ENCODE peak calls at places on chromosome 4, in eight cellular contexts. One of them, this sample, is unnamed.

GRCh38 chr4:2166253-2166652 is 75.7 kb downstream of the HAUS3 start:
- DNase-seq in cardiac fibroblast: no peak
- DNase-seq in CD4-positive, alpha-beta T cell: no peak
- DNase-seq in Caco-2: no peak
- DNase-seq in sigmoid colon: no peak
- DNase-seq in fibroblast of lung: no peak
- DNase-seq in neural progenitor cell: no peak
- DNase-seq in HFFc6: no peak
- DNase-seq in this sample: no peak

GRCh38 chr4:174217273-174218126 is 66.0 kb downstream of the FBXO8 start:
- DNase-seq in cardiac fibroblast: peak
- DNase-seq in CD4-positive, alpha-beta T cell: no peak
- DNase-seq in Caco-2: no peak
- DNase-seq in sigmoid colon: no peak
- DNase-seq in fibroblast of lung: peak
- DNase-seq in neural progenitor cell: peak
- DNase-seq in HFFc6: peak
- DNase-seq in this sample: peak

GRCh38 chr4:151541438-151542071 is 132.6 kb downstream of the FHIP1A start:
- DNase-seq in cardiac fibroblast: peak
- DNase-seq in CD4-positive, alpha-beta T cell: no peak
- DNase-seq in Caco-2: no peak
- DNase-seq in sigmoid colon: no peak
- DNase-seq in fibroblast of lung: peak
- DNase-seq in neural progenitor cell: peak
- DNase-seq in HFFc6: peak
- DNase-seq in this sample: no peak

GRCh38 chr4:71417150-71417549 is 78.3 kb downstream of the SLC4A4 start:
- DNase-seq in cardiac fibroblast: no peak
- DNase-seq in CD4-positive, alpha-beta T cell: no peak
- DNase-seq in Caco-2: no peak
- DNase-seq in sigmoid colon: no peak
- DNase-seq in fibroblast of lung: no peak
- DNase-seq in neural progenitor cell: no peak
- DNase-seq in HFFc6: no peak
- DNase-seq in this sample: no peak

GRCh38 chr4:174038481-174038880 is 245.0 kb downstream of the FBXO8 start:
- DNase-seq in cardiac fibroblast: no peak
- DNase-seq in CD4-positive, alpha-beta T cell: no peak
- DNase-seq in Caco-2: no peak
- DNase-seq in sigmoid colon: no peak
- DNase-seq in fibroblast of lung: no peak
- DNase-seq in neural progenitor cell: no peak
- DNase-seq in HFFc6: no peak
- DNase-seq in this sample: no peak

GRCh38 chr4:41432889-41433288 is 105.1 kb upstream of the LIMCH1 start:
- DNase-seq in cardiac fibroblast: peak
- DNase-seq in CD4-positive, alpha-beta T cell: no peak
- DNase-seq in Caco-2: no peak
- DNase-seq in sigmoid colon: no peak
- DNase-seq in fibroblast of lung: peak
- DNase-seq in neural progenitor cell: peak
- DNase-seq in HFFc6: peak
- DNase-seq in this sample: no peak

GRCh38 chr4:180828455-180829018 is 1414.7 kb upstream of the TENM3 start:
- DNase-seq in cardiac fibroblast: peak
- DNase-seq in CD4-positive, alpha-beta T cell: no peak
- DNase-seq in Caco-2: no peak
- DNase-seq in sigmoid colon: no peak
- DNase-seq in fibroblast of lung: peak
- DNase-seq in neural progenitor cell: peak
- DNase-seq in HFFc6: peak
- DNase-seq in this sample: no peak

GRCh38 chr4:149280886-149281285 is 534.8 kb downstream of the IQCM start:
- DNase-seq in cardiac fibroblast: peak
- DNase-seq in CD4-positive, alpha-beta T cell: no peak
- DNase-seq in Caco-2: no peak
- DNase-seq in sigmoid colon: no peak
- DNase-seq in fibroblast of lung: peak
- DNase-seq in neural progenitor cell: no peak
- DNase-seq in HFFc6: no peak
- DNase-seq in this sample: no peak

GRCh38 chr4:98566491-98567008 is 91.9 kb downstream of the TSPAN5 start:
- DNase-seq in cardiac fibroblast: peak
- DNase-seq in CD4-positive, alpha-beta T cell: no peak
- DNase-seq in Caco-2: no peak
- DNase-seq in sigmoid colon: peak
- DNase-seq in fibroblast of lung: peak
- DNase-seq in neural progenitor cell: no peak
- DNase-seq in HFFc6: no peak
- DNase-seq in this sample: no peak

GRCh38 chr4:1333256-1333655 is 13.8 kb upstream of the UVSSA start:
- DNase-seq in cardiac fibroblast: no peak
- DNase-seq in CD4-positive, alpha-beta T cell: no peak
- DNase-seq in Caco-2: no peak
- DNase-seq in sigmoid colon: no peak
- DNase-seq in fibroblast of lung: no peak
- DNase-seq in neural progenitor cell: no peak
- DNase-seq in HFFc6: no peak
- DNase-seq in this sample: peak

GRCh38 chr4:133938061-133938460 is 263.5 kb downstream of the PABPC4L start:
- DNase-seq in cardiac fibroblast: no peak
- DNase-seq in CD4-positive, alpha-beta T cell: no peak
- DNase-seq in Caco-2: no peak
- DNase-seq in sigmoid colon: no peak
- DNase-seq in fibroblast of lung: no peak
- DNase-seq in neural progenitor cell: no peak
- DNase-seq in HFFc6: peak
- DNase-seq in this sample: no peak

GRCh38 chr4:53592686-53593641 is 1.7 kb upstream of the LNX1 start:
- DNase-seq in cardiac fibroblast: peak
- DNase-seq in CD4-positive, alpha-beta T cell: no peak
- DNase-seq in Caco-2: peak
- DNase-seq in sigmoid colon: no peak
- DNase-seq in fibroblast of lung: no peak
- DNase-seq in neural progenitor cell: peak
- DNase-seq in HFFc6: no peak
- DNase-seq in this sample: no peak

GRCh38 chr4:74886490-74886889 is 46.4 kb upstream of the PARM1 start:
- DNase-seq in cardiac fibroblast: peak
- DNase-seq in CD4-positive, alpha-beta T cell: no peak
- DNase-seq in Caco-2: no peak
- DNase-seq in sigmoid colon: no peak
- DNase-seq in fibroblast of lung: peak
- DNase-seq in neural progenitor cell: no peak
- DNase-seq in HFFc6: peak
- DNase-seq in this sample: no peak

GRCh38 chr4:6221851-6222760 is 21.8 kb upstream of the JAKMIP1 start:
- DNase-seq in cardiac fibroblast: peak
- DNase-seq in CD4-positive, alpha-beta T cell: no peak
- DNase-seq in Caco-2: no peak
- DNase-seq in sigmoid colon: peak
- DNase-seq in fibroblast of lung: no peak
- DNase-seq in neural progenitor cell: peak
- DNase-seq in HFFc6: no peak
- DNase-seq in this sample: no peak

GRCh38 chr4:39312821-39313220 is 53.3 kb downstream of the RFC1 start:
- DNase-seq in cardiac fibroblast: peak
- DNase-seq in CD4-positive, alpha-beta T cell: no peak
- DNase-seq in Caco-2: no peak
- DNase-seq in sigmoid colon: no peak
- DNase-seq in fibroblast of lung: no peak
- DNase-seq in neural progenitor cell: no peak
- DNase-seq in HFFc6: no peak
- DNase-seq in this sample: no peak

GRCh38 chr4:31518796-31519250 is 798.7 kb downstream of the PCDH7 start:
- DNase-seq in cardiac fibroblast: peak
- DNase-seq in CD4-positive, alpha-beta T cell: no peak
- DNase-seq in Caco-2: no peak
- DNase-seq in sigmoid colon: no peak
- DNase-seq in fibroblast of lung: peak
- DNase-seq in neural progenitor cell: no peak
- DNase-seq in HFFc6: no peak
- DNase-seq in this sample: no peak

GRCh38 chr4:150978738-150979575 is 36.1 kb downstream of the LRBA start:
- DNase-seq in cardiac fibroblast: no peak
- DNase-seq in CD4-positive, alpha-beta T cell: no peak
- DNase-seq in Caco-2: no peak
- DNase-seq in sigmoid colon: no peak
- DNase-seq in fibroblast of lung: no peak
- DNase-seq in neural progenitor cell: no peak
- DNase-seq in HFFc6: no peak
- DNase-seq in this sample: no peak

GRCh38 chr4:65344278-65344825 is 325.9 kb downstream of the EPHA5 start:
- DNase-seq in cardiac fibroblast: no peak
- DNase-seq in CD4-positive, alpha-beta T cell: no peak
- DNase-seq in Caco-2: no peak
- DNase-seq in sigmoid colon: no peak
- DNase-seq in fibroblast of lung: no peak
- DNase-seq in neural progenitor cell: no peak
- DNase-seq in HFFc6: no peak
- DNase-seq in this sample: no peak

GRCh38 chr4:110533590-110533910 is 57.6 kb downstream of the ENPEP start:
- DNase-seq in cardiac fibroblast: peak
- DNase-seq in CD4-positive, alpha-beta T cell: no peak
- DNase-seq in Caco-2: no peak
- DNase-seq in sigmoid colon: no peak
- DNase-seq in fibroblast of lung: no peak
- DNase-seq in neural progenitor cell: no peak
- DNase-seq in HFFc6: no peak
- DNase-seq in this sample: no peak

DNA sequence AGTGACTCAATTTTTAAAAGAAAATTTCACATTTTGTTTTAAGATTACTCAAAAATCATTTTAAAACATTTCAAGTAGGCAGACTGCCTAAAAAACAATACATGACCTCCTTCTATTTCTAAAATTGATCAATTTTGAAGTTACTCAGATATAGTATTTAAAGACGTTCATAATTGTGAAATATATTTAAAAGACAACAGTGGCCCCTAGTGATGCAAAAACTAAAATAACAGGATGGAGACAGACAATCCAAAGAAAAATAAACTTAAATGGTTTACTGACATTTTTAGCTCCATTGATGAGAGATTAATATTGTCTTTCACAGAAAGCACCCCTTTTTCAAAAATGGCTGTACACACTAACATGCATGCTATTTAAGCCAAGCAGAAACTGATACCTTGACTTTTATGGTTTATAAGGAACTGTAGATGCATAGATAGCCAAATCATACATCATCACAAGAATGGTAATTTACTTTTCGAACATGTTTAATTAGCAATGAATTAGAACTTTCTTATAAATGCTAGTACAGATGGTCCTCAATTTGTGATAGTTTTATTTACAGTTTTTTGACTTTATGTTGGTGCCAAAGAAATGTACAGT is 69.8 kb upstream of the FAT4 start:
- DNase-seq in cardiac fibroblast: peak
- DNase-seq in CD4-positive, alpha-beta T cell: no peak
- DNase-seq in Caco-2: no peak
- DNase-seq in sigmoid colon: no peak
- DNase-seq in fibroblast of lung: peak
- DNase-seq in neural progenitor cell: no peak
- DNase-seq in HFFc6: peak
- DNase-seq in this sample: no peak
- TF ChIP-seq CTCF in cardiac fibroblast: peak
- TF ChIP-seq CTCF in CD4-positive, alpha-beta T cell: no peak
- TF ChIP-seq CTCF in Caco-2: no peak
- TF ChIP-seq CTCF in sigmoid colon: peak
- TF ChIP-seq CTCF in fibroblast of lung: no peak
- TF ChIP-seq CTCF in neural progenitor cell: peak
- TF ChIP-seq CTCF in HFFc6: peak
- TF ChIP-seq CTCF in this sample: peak

GRCh38 chr4:178271386-178271785 is 829.1 kb upstream of the AGA start:
- DNase-seq in cardiac fibroblast: no peak
- DNase-seq in CD4-positive, alpha-beta T cell: no peak
- DNase-seq in Caco-2: no peak
- DNase-seq in sigmoid colon: no peak
- DNase-seq in fibroblast of lung: no peak
- DNase-seq in neural progenitor cell: no peak
- DNase-seq in HFFc6: no peak
- DNase-seq in this sample: no peak

GRCh38 chr4:178273168-178273567 is 830.9 kb upstream of the AGA start:
- DNase-seq in cardiac fibroblast: no peak
- DNase-seq in CD4-positive, alpha-beta T cell: no peak
- DNase-seq in Caco-2: no peak
- DNase-seq in sigmoid colon: no peak
- DNase-seq in fibroblast of lung: no peak
- DNase-seq in neural progenitor cell: no peak
- DNase-seq in HFFc6: no peak
- DNase-seq in this sample: no peak

DNA sequence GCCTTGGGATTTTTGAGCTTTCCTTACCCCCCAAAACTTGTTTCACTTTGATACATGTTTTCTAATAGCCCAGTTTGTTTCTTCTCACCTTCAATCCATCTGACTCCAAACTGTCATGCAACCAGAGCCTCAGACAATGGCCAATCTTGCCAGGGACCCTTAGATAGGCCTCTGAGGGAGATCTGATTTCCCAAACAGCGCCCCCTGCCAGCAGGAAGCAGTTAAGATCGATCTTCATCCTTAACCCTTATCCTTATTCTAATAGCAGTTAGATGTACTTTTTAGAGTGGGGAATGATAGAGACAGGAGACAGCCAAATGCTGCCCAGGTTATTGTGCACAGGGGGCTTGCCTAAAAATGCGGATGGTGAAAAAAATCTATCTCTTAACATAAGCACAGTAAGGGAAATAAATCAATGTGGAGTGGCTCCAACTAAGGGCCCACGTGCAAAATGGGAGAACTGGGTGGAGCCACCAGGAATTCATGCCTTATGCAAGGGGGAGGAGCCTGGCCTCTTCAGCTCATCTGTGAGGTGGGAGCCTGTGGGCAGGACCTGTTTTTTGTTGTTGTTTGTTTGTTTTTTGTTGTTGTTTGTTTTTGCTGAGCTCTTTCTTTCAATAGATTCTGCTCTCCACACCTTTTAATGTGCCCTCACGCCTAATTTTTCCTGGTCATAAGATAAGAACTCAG is 833.6 kb upstream of the AGA start:
- DNase-seq in cardiac fibroblast: no peak
- DNase-seq in CD4-positive, alpha-beta T cell: no peak
- DNase-seq in Caco-2: no peak
- DNase-seq in sigmoid colon: no peak
- DNase-seq in fibroblast of lung: no peak
- DNase-seq in neural progenitor cell: peak
- DNase-seq in HFFc6: no peak
- DNase-seq in this sample: no peak
- TF ChIP-seq CTCF in cardiac fibroblast: no peak
- TF ChIP-seq CTCF in CD4-positive, alpha-beta T cell: no peak
- TF ChIP-seq CTCF in Caco-2: peak
- TF ChIP-seq CTCF in sigmoid colon: no peak
- TF ChIP-seq CTCF in fibroblast of lung: no peak
- TF ChIP-seq CTCF in neural progenitor cell: peak
- TF ChIP-seq CTCF in HFFc6: peak
- TF ChIP-seq CTCF in this sample: no peak

GRCh38 chr4:77913353-77913752 is 50.7 kb downstream of the MRPL1 start:
- DNase-seq in cardiac fibroblast: peak
- DNase-seq in CD4-positive, alpha-beta T cell: no peak
- DNase-seq in Caco-2: no peak
- DNase-seq in sigmoid colon: no peak
- DNase-seq in fibroblast of lung: no peak
- DNase-seq in neural progenitor cell: no peak
- DNase-seq in HFFc6: no peak
- DNase-seq in this sample: no peak
- TF ChIP-seq CTCF in cardiac fibroblast: no peak
- TF ChIP-seq CTCF in CD4-positive, alpha-beta T cell: no peak
- TF ChIP-seq CTCF in Caco-2: no peak
- TF ChIP-seq CTCF in sigmoid colon: no peak
- TF ChIP-seq CTCF in fibroblast of lung: no peak
- TF ChIP-seq CTCF in neural progenitor cell: no peak
- TF ChIP-seq CTCF in HFFc6: no peak
- TF ChIP-seq CTCF in this sample: no peak

GRCh38 chr4:14867847-14868246 is 134.4 kb upstream of the CPEB2 start:
- DNase-seq in cardiac fibroblast: no peak
- DNase-seq in CD4-positive, alpha-beta T cell: no peak
- DNase-seq in Caco-2: no peak
- DNase-seq in sigmoid colon: no peak
- DNase-seq in fibroblast of lung: no peak
- DNase-seq in neural progenitor cell: peak
- DNase-seq in HFFc6: no peak
- DNase-seq in this sample: no peak
- TF ChIP-seq CTCF in cardiac fibroblast: no peak
- TF ChIP-seq CTCF in CD4-positive, alpha-beta T cell: no peak
- TF ChIP-seq CTCF in Caco-2: no peak
- TF ChIP-seq CTCF in sigmoid colon: no peak
- TF ChIP-seq CTCF in fibroblast of lung: no peak
- TF ChIP-seq CTCF in neural progenitor cell: no peak
- TF ChIP-seq CTCF in HFFc6: no peak
- TF ChIP-seq CTCF in this sample: no peak